ENCODE peak calls at places on chromosomes 13 and 19, in five cellular contexts. W is IMR-90, S is K562, U is A549, D is GM12878. Y is an unnamed sample.

GRCh38 chr13:98396071-98396710 is 180.7 kb downstream of the STK24 start:
- DNase-seq in W (peak; percentile 6), D (no peak), U (no peak), S (no peak), Y (no peak)

GRCh38 chr19:33618884-33619283 is 2.9 kb upstream of the CHST8 start:
- DNase-seq in W (no peak), U (no peak), D (no peak), S (no peak), Y (no peak)

GRCh38 chr19:13797870-13798269 is 2.6 kb downstream of the ZSWIM4 start:
- DNase-seq in D (no peak), U (peak; percentile 59), W (peak; percentile 71), S (no peak), Y (no peak)

GRCh38 chr19:42316223-42317211 is 3.4 kb downstream of the TMEM145 start:
- DNase-seq in D (peak; percentile 25), S (peak; percentile 53), W (peak; percentile 21), U (peak; percentile 56), Y (peak; percentile 36)

GRCh38 chr13:110497003-110497402 is 64.5 kb downstream of the RAB20 start:
- DNase-seq in D (no peak), U (no peak), W (no peak), S (no peak), Y (no peak)

GRCh38 chr13:66864627-66865026 is 365.5 kb downstream of the PCDH9 start:
- DNase-seq in S (no peak), W (no peak), D (no peak), U (no peak), Y (no peak)

GRCh38 chr13:111855786-111856185 is 211.2 kb upstream of the SOX1 start:
- DNase-seq in W (no peak), S (no peak), U (no peak), D (no peak), Y (no peak)

GRCh38 chr19:20664917-20665781 is 3.8 kb upstream of the ZNF626 start:
- DNase-seq in S (peak; percentile 12), W (no peak), U (no peak), D (no peak), Y (no peak)

GRCh38 chr13:99909836-99910619 is 61.5 kb downstream of the ZIC5 start:
- DNase-seq in U (no peak), W (no peak), S (no peak), D (no peak), Y (no peak)

GRCh38 chr19:33388817-33389573 is 15.5 kb downstream of the CEBPG start:
- DNase-seq in U (no peak), D (no peak), S (no peak), W (no peak), Y (peak; percentile 83)

GRCh38 chr19:1313695-1314613 is 28.3 kb downstream of the EFNA2 start:
- DNase-seq in S (no peak), U (peak; percentile 34), W (no peak), D (no peak), Y (no peak)

GRCh38 chr19:56294557-56294956 is 20.1 kb downstream of the ZSCAN5A start:
- DNase-seq in D (no peak), U (no peak), S (no peak), W (peak; percentile 15), Y (no peak)

GRCh38 chr13:20472531-20472930 is 53.1 kb downstream of the CRYL1 start:
- DNase-seq in U (no peak), W (no peak), S (no peak), D (no peak), Y (no peak)

GRCh38 chr19:53004242-53004641 is 9.5 kb upstream of the ERVV-1 start:
- DNase-seq in W (no peak), D (no peak), S (no peak), U (no peak), Y (no peak)
- TF ChIP-seq RCOR1 in W (no peak), D (no peak), S (no peak), U (no peak), Y (no peak)

GRCh38 chr13:36248700-36249099 is 34.3 kb upstream of the SOHLH2 start:
- DNase-seq in D (no peak), W (no peak), U (no peak), S (no peak), Y (no peak)

GRCh38 chr13:36251012-36251411 is 36.7 kb upstream of the SOHLH2 start:
- DNase-seq in D (no peak), U (no peak), W (no peak), S (no peak), Y (no peak)

DNA sequence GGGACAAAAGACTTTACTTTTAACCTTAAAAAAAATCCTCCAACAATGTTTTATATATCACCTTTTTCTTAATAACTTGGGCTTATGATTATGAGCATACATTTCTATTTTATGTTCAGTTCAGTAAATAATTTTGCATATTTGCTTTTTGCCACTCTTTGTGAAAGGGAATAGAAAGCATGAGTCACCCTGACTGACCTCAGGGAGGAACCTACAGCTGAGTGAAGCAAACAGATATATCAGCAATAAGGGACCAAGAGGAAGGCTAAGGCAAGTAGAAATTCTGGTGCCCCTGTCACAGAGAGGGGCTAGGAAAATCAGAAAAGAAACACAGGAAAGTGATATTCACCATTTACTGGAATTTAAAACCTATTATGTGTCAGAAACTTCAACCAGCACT is 37.2 kb upstream of the SOHLH2 start:
- DNase-seq in U (no peak), W (no peak), D (no peak), S (no peak), Y (no peak)
- TF ChIP-seq RCOR1 in U (no peak), W (no peak), D (no peak), S (no peak), Y (no peak)

DNA sequence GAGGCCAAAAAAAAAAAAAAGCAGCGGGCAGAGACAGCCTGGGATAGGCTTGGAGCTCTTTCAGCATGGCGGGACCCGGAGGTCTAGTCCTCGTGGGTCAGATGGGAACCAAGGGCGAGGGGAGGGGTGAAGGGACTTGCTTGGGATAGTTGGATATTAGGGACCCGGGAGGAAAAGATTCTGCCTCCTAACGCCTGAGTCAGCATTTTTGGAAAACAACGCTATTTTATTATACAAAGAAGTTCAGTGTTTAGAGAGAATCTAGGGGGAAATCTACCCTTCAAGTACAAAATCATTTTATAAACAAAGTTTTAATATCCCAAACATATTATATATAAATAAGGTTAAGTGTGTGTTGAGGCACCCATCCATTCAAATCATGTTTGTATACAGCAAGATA is 156.7 kb downstream of the ZNF536 start:
- DNase-seq in W (no peak), S (no peak), U (no peak), D (no peak), Y (no peak)
- TF ChIP-seq RCOR1 in W (no peak), S (no peak), U (no peak), D (no peak), Y (no peak)

GRCh38 chr19:48660854-48661731 is 11.7 kb downstream of the NTN5 start:
- DNase-seq in S (peak; percentile 95), W (peak; percentile 86), U (peak; percentile 96), D (peak; percentile 83), Y (peak; percentile 88)
- TF ChIP-seq RCOR1 in S (no peak), W (no peak), U (no peak), D (no peak), Y (no peak)

DNA sequence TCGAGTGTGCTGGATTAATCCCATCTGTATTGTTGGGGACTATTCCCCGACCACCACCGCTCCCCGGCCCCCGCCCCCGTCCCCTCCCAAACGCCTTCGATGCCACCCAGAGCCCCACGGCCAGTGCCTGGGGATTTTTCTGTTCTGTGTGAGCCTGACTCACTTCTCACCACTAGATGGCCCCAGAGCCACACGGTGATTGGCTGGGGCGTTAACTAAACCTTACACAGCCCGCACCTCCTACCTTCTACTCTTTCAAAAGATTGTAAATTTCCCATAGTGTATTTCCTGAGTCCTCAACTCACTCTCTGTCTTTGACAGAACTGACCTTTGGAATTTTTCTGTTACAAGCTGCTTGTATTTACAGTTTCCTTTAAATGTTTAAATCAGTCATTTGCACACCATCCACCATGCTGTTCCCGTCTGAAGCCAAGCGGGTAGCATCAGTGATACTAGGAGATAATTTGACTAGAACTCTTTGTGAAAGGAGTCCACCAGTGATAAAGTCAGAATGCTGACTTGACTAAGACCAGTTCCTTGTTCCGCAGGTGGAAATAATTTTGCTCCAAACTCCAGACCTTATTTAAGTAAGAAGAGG is 61.4 kb downstream of the RFX2 start:
- DNase-seq in U (peak; percentile 71), W (peak; percentile 65), S (peak; percentile 89), D (peak; percentile 35), Y (peak; percentile 91)
- TF ChIP-seq RCOR1 in U (no peak), W (no peak), S (no peak), D (no peak), Y (no peak)

GRCh38 chr19:35249146-35249847 is 495 bp downstream of the LSR start:
- DNase-seq in S (peak; percentile 50), D (no peak), W (no peak), U (no peak), Y (no peak)
- TF ChIP-seq RCOR1 in S (no peak), D (no peak), W (no peak), U (no peak), Y (no peak)

GRCh38 chr19:291561-292280 is 518 bp upstream of the PLPP2 start:
- DNase-seq in U (peak; percentile 29), D (no peak), W (no peak), S (no peak), Y (peak; percentile 77)

GRCh38 chr19:287381-287871 is 3.8 kb downstream of the PLPP2 start:
- DNase-seq in D (no peak), S (no peak), U (no peak), W (no peak), Y (no peak)

GRCh38 chr19:290539-291521 is at the start of gene PLPP2:
- DNase-seq in U (peak; percentile 62), W (no peak), S (no peak), D (no peak), Y (peak; percentile 76)

GRCh38 chr19:289651-290538 is 1.3 kb downstream of the PLPP2 start:
- DNase-seq in W (peak; percentile 25), S (peak; percentile 56), D (no peak), U (peak; percentile 86), Y (peak; percentile 27)

DNA sequence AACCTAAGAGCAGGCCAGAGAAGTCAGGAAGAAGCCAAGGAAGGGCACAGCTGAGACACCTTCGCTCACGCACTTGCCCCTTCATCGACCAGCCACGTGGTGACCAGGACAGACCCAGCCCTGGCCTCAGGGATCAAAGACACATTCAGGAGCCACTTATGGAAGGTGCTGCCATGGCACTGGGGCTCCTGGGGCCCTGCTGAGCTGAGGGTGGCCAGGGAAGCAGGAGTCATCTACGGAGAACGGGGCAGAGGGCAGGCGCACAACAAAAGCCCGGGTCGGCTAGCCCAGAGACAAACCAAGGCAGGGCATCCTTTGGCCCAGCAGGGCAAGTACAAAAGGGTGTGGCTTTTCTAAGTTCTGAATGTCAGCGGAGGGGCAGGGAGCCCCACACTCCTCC is 2.3 kb downstream of the PLPP2 start:
- DNase-seq in D (no peak), S (no peak), U (no peak), W (no peak), Y (no peak)
- TF ChIP-seq RCOR1 in D (no peak), S (no peak), U (no peak), W (no peak), Y (no peak)

GRCh38 chr13:36789730-36790129 is 29.3 kb upstream of the RFXAP start:
- DNase-seq in U (no peak), S (no peak), W (no peak), D (no peak), Y (no peak)

GRCh38 chr13:36783883-36784282 is 35.1 kb upstream of the RFXAP start:
- DNase-seq in D (no peak), W (no peak), U (no peak), S (no peak), Y (no peak)

GRCh38 chr13:36789061-36789460 is 30.0 kb upstream of the RFXAP start:
- DNase-seq in W (peak; percentile 8), S (peak; percentile 8), U (no peak), D (no peak), Y (no peak)

GRCh38 chr13:36787181-36787580 is 31.8 kb upstream of the RFXAP start:
- DNase-seq in S (no peak), W (no peak), U (no peak), D (no peak), Y (no peak)

GRCh38 chr13:36788276-36788675 is 30.7 kb upstream of the RFXAP start:
- DNase-seq in U (no peak), D (no peak), S (no peak), W (peak; percentile 47), Y (no peak)
- TF ChIP-seq RCOR1 in U (no peak), D (no peak), S (no peak), W (no peak), Y (no peak)